ENCODE peak calls at places on chromosomes 12 and 14, in six cellular contexts. N is IMR-90, C is H9, Q is mesenchymal stem cell, V is neuronal stem cell, L is mesendoderm. I is an unnamed sample.

GRCh38 chr12:51051787-51052186 is 3.7 kb downstream of the LETMD1 start:
- DNase-seq in N (no peak), C (no peak), Q (no peak), V (no peak), L (no peak), I (no peak)

GRCh38 chr12:106138646-106139421 is at the start of gene NUAK1:
- DNase-seq in N (peak), C (peak), Q (peak), V (peak), L (peak), I (peak)

GRCh38 chr14:75736845-75737485 is 75.9 kb downstream of the TTLL5 start:
- DNase-seq in N (no peak), C (no peak), Q (no peak), V (no peak), L (no peak), I (no peak)

GRCh38 chr12:110916295-110916875 is 4.0 kb downstream of the MYL2 start:
- DNase-seq in N (no peak), C (no peak), Q (no peak), V (no peak), L (no peak), I (no peak)

GRCh38 chr12:7712841-7713442 is 1.7 kb downstream of the DPPA3 start:
- DNase-seq in N (no peak), C (peak), Q (no peak), V (no peak), L (peak), I (peak)

GRCh38 chr12:122836027-122836921 is 1.0 kb downstream of the HIP1R start:
- DNase-seq in N (peak), C (peak), Q (peak), V (no peak), L (peak), I (no peak)

GRCh38 chr12:43761535-43761934 is 2.8 kb downstream of the IRAK4 start:
- DNase-seq in N (no peak), C (no peak), Q (no peak), V (no peak), L (no peak), I (no peak)

GRCh38 chr12:116361404-116362223 is 84.1 kb upstream of the MED13L start:
- DNase-seq in N (no peak), C (no peak), Q (no peak), V (no peak), L (no peak), I (no peak)

GRCh38 chr12:20601668-20602280 is 93.4 kb upstream of the SLCO1C1 start:
- DNase-seq in N (peak), C (no peak), Q (peak), V (no peak), L (peak), I (no peak)

GRCh38 chr14:54730156-54730961 is 163.4 kb downstream of the SAMD4A start:
- DNase-seq in N (peak), C (no peak), Q (peak), V (no peak), L (no peak), I (no peak)

GRCh38 chr14:68627868-68628604 is 164.8 kb downstream of the ZFP36L1 start:
- DNase-seq in N (no peak), C (peak), Q (no peak), V (peak), L (peak), I (peak)

GRCh38 chr12:91859347-91859746 is 286.3 kb downstream of the BTG1 start:
- DNase-seq in N (no peak), C (no peak), Q (no peak), V (no peak), L (no peak), I (no peak)

GRCh38 chr12:102883204-102883799 is 33.7 kb downstream of the PAH start:
- DNase-seq in N (no peak), C (peak), Q (peak), V (peak), L (peak), I (peak)

GRCh38 chr12:52254965-52255751 is 19.3 kb upstream of the KRT86 start:
- DNase-seq in N (no peak), C (no peak), Q (no peak), V (no peak), L (no peak), I (no peak)

GRCh38 chr12:64584173-64584555 is 26.1 kb upstream of the RASSF3 start:
- DNase-seq in N (no peak), C (no peak), Q (no peak), V (no peak), L (peak), I (no peak)

GRCh38 chr14:40222996-40223395 is 790.8 kb upstream of the FBXO33 start:
- DNase-seq in N (no peak), C (no peak), Q (no peak), V (no peak), L (no peak), I (no peak)

GRCh38 chr12:106113446-106114083 is 25.2 kb downstream of the NUAK1 start:
- DNase-seq in N (no peak), C (no peak), Q (no peak), V (no peak), L (no peak), I (no peak)

GRCh38 chr12:39553476-39553875 is 66.1 kb downstream of the ABCD2 start:
- DNase-seq in N (no peak), C (no peak), Q (no peak), V (no peak), L (no peak), I (no peak)

GRCh38 chr12:53777936-53778644 is 26.3 kb upstream of the CISTR start:
- DNase-seq in N (no peak), C (no peak), Q (no peak), V (no peak), L (no peak), I (no peak)

GRCh38 chr14:97931273-97931672 is 1134.1 kb downstream of the VRK1 start:
- DNase-seq in N (no peak), C (no peak), Q (no peak), V (no peak), L (no peak), I (no peak)

GRCh38 chr12:12561305-12562015 is 1.2 kb downstream of the DUSP16 start:
- DNase-seq in N (peak), C (peak), Q (peak), V (peak), L (peak), I (no peak)

GRCh38 chr12:34163443-34163842 is 141.1 kb downstream of the ALG10 start:
- DNase-seq in N (no peak), C (no peak), Q (no peak), V (no peak), L (no peak), I (no peak)

GRCh38 chr12:132827763-132828703 is 636 bp downstream of the GOLGA3 start:
- DNase-seq in N (peak), C (no peak), Q (peak), V (no peak), L (peak), I (no peak)

GRCh38 chr12:53575502-53576264 is 50.5 kb downstream of the ATF7 start:
- DNase-seq in N (peak), C (no peak), Q (peak), V (no peak), L (no peak), I (no peak)

GRCh38 chr14:50039734-50040400 is 76.5 kb downstream of the VCPKMT start:
- DNase-seq in N (no peak), C (no peak), Q (peak), V (no peak), L (peak), I (no peak)

GRCh38 chr12:22306311-22306710 is 28.2 kb downstream of the ST8SIA1 start:
- DNase-seq in N (no peak), C (no peak), Q (no peak), V (no peak), L (no peak), I (no peak)

GRCh38 chr14:61560323-61560722 is 135.0 kb upstream of the HIF1A start:
- DNase-seq in N (peak), C (no peak), Q (peak), V (no peak), L (no peak), I (no peak)

GRCh38 chr14:76968621-76969063 is 59.9 kb downstream of the IRF2BPL start:
- DNase-seq in N (no peak), C (peak), Q (no peak), V (no peak), L (peak), I (no peak)

GRCh38 chr14:99562848-99563748 is 40.9 kb downstream of the CCDC85C start:
- DNase-seq in N (peak), C (peak), Q (peak), V (peak), L (peak), I (peak)

GRCh38 chr12:104457746-104458644 is 1.2 kb downstream of the CHST11 start:
- DNase-seq in N (no peak), C (no peak), Q (peak), V (no peak), L (no peak), I (no peak)
- H3K4ac ChIP-seq in N (no peak), C (no peak), Q (peak), V (no peak), L (peak), I (no peak)

DNA sequence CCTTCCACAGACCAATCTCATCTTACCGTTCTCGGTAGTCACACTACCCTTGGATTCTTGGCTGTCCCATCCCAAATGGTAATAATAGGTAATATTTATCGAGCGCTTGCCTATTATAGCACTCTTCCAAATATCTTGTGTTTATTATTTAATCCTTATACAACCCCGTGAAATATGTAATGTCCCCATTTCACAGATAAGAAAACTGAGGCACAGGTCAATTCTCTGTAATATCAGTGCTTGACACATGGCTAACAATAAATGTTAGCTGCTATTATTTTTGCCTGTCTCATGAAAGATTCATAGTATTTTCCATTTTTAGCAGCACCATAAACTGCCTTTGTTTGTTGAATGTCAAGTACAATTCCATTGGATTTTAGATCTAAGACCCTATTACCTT is 4.5 kb downstream of the TMX1 start:
- DNase-seq in N (no peak), C (no peak), Q (no peak), V (no peak), L (no peak), I (no peak)
- H3K4ac ChIP-seq in N (no peak), C (no peak), Q (no peak), V (no peak), L (no peak), I (peak)

GRCh38 chr12:27711957-27712356 is 1.3 kb downstream of the MRPS35 start:
- DNase-seq in N (no peak), C (no peak), Q (no peak), V (no peak), L (no peak), I (no peak)

GRCh38 chr12:27709932-27710591 is 570 bp upstream of the MRPS35 start:
- DNase-seq in N (peak), C (no peak), Q (no peak), V (no peak), L (no peak), I (peak)

GRCh38 chr12:27711312-27711682 is 665 bp downstream of the MRPS35 start:
- DNase-seq in N (no peak), C (no peak), Q (no peak), V (no peak), L (peak), I (no peak)

GRCh38 chr12:27709212-27709931 is 1.3 kb upstream of the MRPS35 start:
- DNase-seq in N (no peak), C (no peak), Q (no peak), V (no peak), L (no peak), I (no peak)

GRCh38 chr12:27710592-27711311 is at the start of gene MRPS35:
- DNase-seq in N (peak), C (peak), Q (peak), V (peak), L (peak), I (peak)
- H3K4ac ChIP-seq in N (peak), C (no peak), Q (peak), V (no peak), L (peak), I (peak)

DNA sequence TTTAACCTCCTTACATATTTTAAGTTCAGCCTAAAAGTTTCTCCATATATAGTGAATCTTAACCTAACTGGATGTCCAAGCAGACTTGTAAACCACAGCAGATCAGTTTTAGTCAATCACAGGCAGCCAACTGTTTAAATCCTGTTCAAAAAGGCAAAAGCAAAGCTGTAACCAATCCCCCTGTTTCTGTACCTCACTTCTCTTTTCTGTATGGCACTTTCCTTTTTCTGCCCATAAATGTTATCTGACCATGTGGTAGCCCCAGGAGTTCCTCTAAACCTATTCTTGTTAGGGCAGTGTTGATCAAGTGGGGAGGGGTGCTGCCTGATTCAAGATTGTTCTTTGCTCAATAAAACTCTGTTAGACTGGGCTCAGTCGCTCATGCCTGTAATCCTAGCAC is 8.5 kb upstream of the DACT1 start:
- DNase-seq in N (no peak), C (no peak), Q (no peak), V (no peak), L (no peak), I (no peak)
- H3K4ac ChIP-seq in N (no peak), C (no peak), Q (no peak), V (no peak), L (no peak), I (no peak)

GRCh38 chr12:120235369-120236123 is 30.0 kb downstream of the PXN start:
- DNase-seq in N (no peak), C (peak), Q (peak), V (no peak), L (peak), I (no peak)
- H3K4ac ChIP-seq in N (peak), C (no peak), Q (peak), V (no peak), L (peak), I (no peak)